ENCODE peak calls at places on chromosomes 12 and 14, in ten cellular contexts. Y, G, F, M, E, B, X, I, U and N are unnamed samples.

GRCh38 chr12:101297661-101298060 is 17.8 kb downstream of the UTP20 start:
- DNase-seq in Y (no peak), G (no peak), M (no peak), B (no peak), U (no peak), F (no peak), I (no peak), E (no peak), X (no peak), N (no peak)

GRCh38 chr14:75456069-75457023 is 28.5 kb downstream of the JDP2 start:
- DNase-seq in B (no peak), M (no peak), X (no peak), I (no peak), G (peak; percentile 87), F (peak; percentile 66), U (no peak), E (no peak), Y (no peak), N (no peak)

GRCh38 chr14:41285193-41285748 is 321.4 kb upstream of the LRFN5 start:
- DNase-seq in M (no peak), G (no peak), B (peak; percentile 15), E (peak; percentile 21), U (peak; percentile 4), I (no peak), Y (no peak), F (no peak), X (no peak), N (peak; percentile 1)

GRCh38 chr14:95409472-95410307 is 90.0 kb upstream of the CLMN start:
- DNase-seq in U (no peak), M (peak; percentile 56), G (no peak), F (no peak), B (peak; percentile 31), Y (no peak), E (no peak), X (no peak), I (no peak), N (no peak)

GRCh38 chr12:124336742-124337520 is 42.0 kb downstream of the RFLNA start:
- DNase-seq in U (no peak), G (peak; percentile 80), E (no peak), Y (no peak), M (no peak), I (no peak), F (peak; percentile 95), X (no peak), B (no peak), N (no peak)

GRCh38 chr12:14284189-14284722 is 81.2 kb upstream of the ATF7IP start:
- DNase-seq in I (peak; percentile 77), X (no peak), B (peak; percentile 47), F (peak; percentile 50), M (no peak), E (no peak), G (no peak), U (no peak), Y (no peak), N (no peak)

GRCh38 chr12:107992870-107993451 is 136.1 kb upstream of the WSCD2 start:
- DNase-seq in Y (peak; percentile 27), U (no peak), M (no peak), X (no peak), B (no peak), F (no peak), I (no peak), E (no peak), G (no peak), N (peak; percentile 36)

GRCh38 chr12:89258240-89258969 is 93.9 kb downstream of the DUSP6 start:
- DNase-seq in E (no peak), F (no peak), I (no peak), G (no peak), U (no peak), Y (no peak), X (no peak), B (no peak), M (no peak), N (no peak)

GRCh38 chr14:35351897-35352273 is 52.7 kb downstream of the NFKBIA start:
- DNase-seq in B (no peak), I (no peak), U (no peak), F (no peak), Y (no peak), G (no peak), X (no peak), M (no peak), E (no peak), N (no peak)
- H3K27ac ChIP-seq in B (peak overlapping the region; percentile 31), I (no peak overlapping the region), U (peak overlapping the region; percentile 52), F (no peak overlapping the region), Y (peak overlapping the region; percentile 60), G (no peak overlapping the region), X (no peak overlapping the region), M (no peak overlapping the region), E (no peak overlapping the region), N (no peak overlapping the region)

GRCh38 chr14:63045234-63045611 is at the start of gene KCNH5:
- DNase-seq in G (peak; percentile 69), E (no peak), M (peak; percentile 77), B (no peak), X (no peak), F (peak; percentile 79), Y (peak; percentile 33), I (no peak), U (peak; percentile 13), N (peak; percentile 46)

GRCh38 chr14:63045612-63046320 is 508 bp upstream of the KCNH5 start:
- DNase-seq in E (no peak), F (peak; percentile 85), B (no peak), X (no peak), M (peak; percentile 72), Y (peak; percentile 21), U (no peak), I (no peak), G (peak; percentile 75), N (peak; percentile 18)

GRCh38 chr14:63039800-63040380 is 5.4 kb downstream of the KCNH5 start:
- DNase-seq in G (no peak), E (no peak), I (no peak), F (no peak), Y (no peak), M (no peak), B (no peak), U (no peak), X (no peak), N (peak; percentile 28)
- H3K27ac ChIP-seq in G (no peak overlapping the region), E (no peak overlapping the region), I (no peak overlapping the region), F (no peak overlapping the region), Y (no peak overlapping the region), M (no peak overlapping the region), B (no peak overlapping the region), U (no peak overlapping the region), X (no peak overlapping the region), N (no peak overlapping the region)

GRCh38 chr12:52035926-52036325 is 15.3 kb upstream of the NR4A1 start:
- DNase-seq in X (no peak), Y (no peak), U (no peak), I (no peak), B (no peak), M (no peak), F (no peak), E (no peak), G (no peak), N (no peak)

GRCh38 chr12:52036587-52037171 is 14.6 kb upstream of the NR4A1 start:
- DNase-seq in Y (peak; percentile 67), X (peak; percentile 57), F (peak; percentile 99), E (peak; percentile 88), U (peak; percentile 90), M (peak; percentile 88), B (peak; percentile 94), I (peak; percentile 97), G (peak; percentile 93), N (peak; percentile 72)

GRCh38 chr12:52033506-52034258 is 17.6 kb upstream of the NR4A1 start:
- DNase-seq in I (no peak), Y (no peak), X (no peak), U (no peak), G (no peak), E (no peak), B (no peak), M (no peak), F (no peak), N (no peak)

GRCh38 chr12:52038447-52038846 is 12.8 kb upstream of the NR4A1 start:
- DNase-seq in G (no peak), Y (no peak), E (no peak), B (no peak), I (no peak), X (no peak), F (peak; percentile 89), M (no peak), U (no peak), N (no peak)

GRCh38 chr12:52037248-52037861 is 13.9 kb upstream of the NR4A1 start:
- DNase-seq in U (no peak), M (no peak), F (peak; percentile 96), E (peak; percentile 79), I (peak; percentile 94), B (peak; percentile 66), Y (no peak), X (no peak), G (peak; percentile 82), N (no peak)
- H3K27ac ChIP-seq in U (peak overlapping the region; percentile 97), M (no peak overlapping the region), F (peak overlapping the region; percentile 87), E (peak overlapping the region; percentile 96), I (peak overlapping the region; percentile 89), B (peak overlapping the region; percentile 95), Y (peak overlapping the region; percentile 81), X (peak overlapping the region; percentile 36), G (peak overlapping the region; percentile 90), N (peak overlapping the region; percentile 51)

GRCh38 chr12:109114644-109115043 is 1.7 kb upstream of the ACACB start:
- DNase-seq in X (no peak), U (no peak), B (no peak), F (no peak), Y (no peak), E (no peak), I (no peak), M (no peak), G (no peak), N (no peak)

GRCh38 chr12:109109756-109110350 is 6.5 kb upstream of the ACACB start:
- DNase-seq in E (no peak), Y (no peak), M (no peak), X (no peak), U (no peak), B (no peak), I (no peak), F (no peak), G (no peak), N (no peak)

GRCh38 chr12:109112720-109113465 is 3.5 kb upstream of the ACACB start:
- DNase-seq in F (no peak), B (no peak), Y (no peak), G (no peak), M (no peak), X (no peak), I (peak; percentile 74), U (no peak), E (no peak), N (no peak)

GRCh38 chr12:109113661-109114321 is 2.6 kb upstream of the ACACB start:
- DNase-seq in M (no peak), E (no peak), B (no peak), I (peak; percentile 60), F (no peak), U (no peak), Y (no peak), G (no peak), X (no peak), N (no peak)

DNA sequence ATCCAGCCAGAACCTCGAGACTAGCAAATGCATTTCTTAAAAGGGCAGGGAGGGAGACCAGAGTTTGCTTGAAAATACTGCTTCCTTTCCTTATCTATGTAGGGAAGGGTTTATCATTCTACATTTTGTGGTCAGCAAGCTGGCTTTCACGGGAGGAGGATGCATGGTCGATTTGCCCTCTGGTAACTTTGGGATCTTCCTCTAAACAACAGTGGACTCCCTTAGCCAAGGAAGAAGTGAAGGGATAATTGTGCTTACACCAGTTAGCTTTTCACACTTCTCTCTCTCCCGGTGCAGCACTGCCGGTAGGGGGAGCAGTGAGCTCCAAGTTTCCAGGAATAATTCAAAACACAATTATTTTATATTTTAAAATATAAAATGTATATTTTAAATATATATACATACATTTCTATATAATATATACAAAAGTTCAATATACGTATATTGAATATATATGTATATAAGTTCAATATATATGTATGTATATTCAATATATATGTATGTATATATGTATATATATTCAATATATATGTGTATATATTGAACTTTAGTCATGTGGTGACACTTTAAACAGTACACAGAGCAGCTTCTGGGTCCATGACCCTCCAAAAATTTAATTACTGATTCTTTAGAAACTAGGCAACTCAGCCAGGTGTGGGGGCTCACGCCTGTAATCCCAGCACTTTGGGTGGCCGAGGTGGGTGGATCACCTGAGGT is 4.5 kb upstream of the ACACB start:
- DNase-seq in E (peak; percentile 76), X (no peak), B (peak; percentile 74), M (peak; percentile 66), F (peak; percentile 81), I (peak; percentile 91), G (no peak), U (peak; percentile 51), Y (peak; percentile 72), N (peak; percentile 50)
- H3K27ac ChIP-seq in E (peak overlapping the region; percentile 87), X (peak overlapping the region; percentile 99), B (peak overlapping the region; percentile 97), M (peak overlapping the region; percentile 83), F (peak overlapping the region; percentile 80), I (peak overlapping the region; percentile 91), G (peak overlapping the region; percentile 75), U (peak overlapping the region; percentile 90), Y (peak overlapping the region; percentile 85), N (peak overlapping the region; percentile 90)